ENCODE peak calls at places on chromosomes 13 and 19, in five cellular contexts. M is H9, W is foreskin fibroblast, S is mammary epithelial cell, X is BJ. U is an unnamed sample.

GRCh38 chr13:111034811-111035210 is 80.3 kb upstream of the ARHGEF7 start:
- DNase-seq in S (peak), W (peak), X (no peak), M (no peak), U (no peak)

GRCh38 chr19:28159065-28159464 is 1053.9 kb downstream of the UQCRFS1 start:
- DNase-seq in S (no peak), W (no peak), X (no peak), M (no peak), U (no peak)

GRCh38 chr13:110382830-110383229 is 75.7 kb downstream of the COL4A2 start:
- DNase-seq in S (no peak), X (no peak), W (no peak), M (no peak), U (no peak)

GRCh38 chr13:113566227-113566561 is 18.4 kb upstream of the TFDP1 start:
- DNase-seq in W (no peak), M (no peak), X (no peak), S (no peak), U (no peak)

GRCh38 chr13:113776231-113777125 is 17.5 kb downstream of the TMEM255B start:
- DNase-seq in W (no peak), M (no peak), S (no peak), X (no peak), U (no peak)

GRCh38 chr13:23811366-23812027 is 77.7 kb downstream of the MIPEP start:
- DNase-seq in X (no peak), W (no peak), M (no peak), S (no peak), U (peak)

GRCh38 chr19:19554074-19555023 is 16.3 kb downstream of the CILP2 start:
- DNase-seq in M (peak), W (peak), S (no peak), X (no peak), U (peak)

GRCh38 chr13:60591348-60591747 is 194.3 kb downstream of the TDRD3 start:
- DNase-seq in S (peak), X (no peak), M (no peak), W (no peak), U (peak)

GRCh38 chr19:16084067-16084685 is 7.9 kb downstream of the TPM4 start:
- DNase-seq in S (no peak), X (no peak), M (no peak), W (no peak), U (no peak)

GRCh38 chr19:39110263-39110967 is 15.2 kb upstream of the PAK4 start:
- DNase-seq in S (no peak), W (peak), X (no peak), M (peak), U (peak)

GRCh38 chr13:75901509-75901908 is 265.4 kb downstream of the LMO7 start:
- DNase-seq in W (no peak), M (no peak), S (no peak), X (no peak), U (no peak)

GRCh38 chr13:101121608-101122007 is 294.7 kb downstream of the NALCN start:
- DNase-seq in S (no peak), X (no peak), W (no peak), M (no peak), U (no peak)

GRCh38 chr19:40424637-40425449 is 949 bp downstream of the SERTAD1 start:
- DNase-seq in M (peak), W (peak), X (no peak), S (no peak), U (no peak)

GRCh38 chr13:113064534-113065405 is 40.8 kb upstream of the F7 start:
- DNase-seq in S (peak), W (peak), X (no peak), M (no peak), U (no peak)

GRCh38 chr19:20558011-20558410 is 7.6 kb downstream of the ZNF737 start:
- DNase-seq in S (no peak), X (no peak), W (no peak), M (peak), U (no peak)

GRCh38 chr19:3622224-3622623 is 4.4 kb downstream of the CACTIN start:
- DNase-seq in S (no peak), X (no peak), W (no peak), M (no peak), U (no peak)

GRCh38 chr19:4547303-4548237 is 7.7 kb upstream of the LRG1 start:
- DNase-seq in S (no peak), X (no peak), W (no peak), M (no peak), U (peak)

GRCh38 chr13:102638741-102639140 is 42.0 kb downstream of the TPP2 start:
- DNase-seq in M (no peak), X (no peak), W (no peak), S (no peak), U (no peak)

GRCh38 chr13:40813662-40814454 is 24.4 kb downstream of the SLC25A15 start:
- DNase-seq in W (peak), X (no peak), M (peak), S (peak), U (peak)

GRCh38 chr13:40313269-40314200 is 352.9 kb downstream of the FOXO1 start:
- DNase-seq in W (no peak), M (no peak), S (no peak), X (no peak), U (peak)

GRCh38 chr13:90068658-90069057 is 1278.8 kb upstream of the MIR17HG start:
- DNase-seq in M (no peak), X (no peak), W (no peak), S (no peak), U (no peak)

GRCh38 chr19:50750010-50750409 is 20.3 kb upstream of the GPR32 start:
- DNase-seq in S (no peak), M (no peak), X (no peak), W (no peak), U (no peak)

GRCh38 chr13:109672545-109672944 is 113.8 kb downstream of the IRS2 start:
- DNase-seq in S (no peak), M (no peak), W (peak), X (peak), U (no peak)

GRCh38 chr13:52001120-52001731 is 10.0 kb downstream of the ATP7B start:
- DNase-seq in W (peak), X (no peak), M (no peak), S (no peak), U (peak)

GRCh38 chr13:27978301-27978968 is 9.3 kb upstream of the CDX2 start:
- DNase-seq in W (no peak), M (peak), S (no peak), X (no peak), U (no peak)

GRCh38 chr13:27979001-27979643 is 9.4 kb downstream of the URAD start:
- DNase-seq in W (no peak), X (no peak), S (no peak), M (no peak), U (no peak)

GRCh38 chr13:27975579-27976361 is 6.7 kb upstream of the CDX2 start:
- DNase-seq in X (no peak), W (no peak), S (no peak), M (peak), U (no peak)

GRCh38 chr13:27976362-27977177 is 7.5 kb upstream of the CDX2 start:
- DNase-seq in W (no peak), X (no peak), S (no peak), M (peak), U (no peak)

DNA sequence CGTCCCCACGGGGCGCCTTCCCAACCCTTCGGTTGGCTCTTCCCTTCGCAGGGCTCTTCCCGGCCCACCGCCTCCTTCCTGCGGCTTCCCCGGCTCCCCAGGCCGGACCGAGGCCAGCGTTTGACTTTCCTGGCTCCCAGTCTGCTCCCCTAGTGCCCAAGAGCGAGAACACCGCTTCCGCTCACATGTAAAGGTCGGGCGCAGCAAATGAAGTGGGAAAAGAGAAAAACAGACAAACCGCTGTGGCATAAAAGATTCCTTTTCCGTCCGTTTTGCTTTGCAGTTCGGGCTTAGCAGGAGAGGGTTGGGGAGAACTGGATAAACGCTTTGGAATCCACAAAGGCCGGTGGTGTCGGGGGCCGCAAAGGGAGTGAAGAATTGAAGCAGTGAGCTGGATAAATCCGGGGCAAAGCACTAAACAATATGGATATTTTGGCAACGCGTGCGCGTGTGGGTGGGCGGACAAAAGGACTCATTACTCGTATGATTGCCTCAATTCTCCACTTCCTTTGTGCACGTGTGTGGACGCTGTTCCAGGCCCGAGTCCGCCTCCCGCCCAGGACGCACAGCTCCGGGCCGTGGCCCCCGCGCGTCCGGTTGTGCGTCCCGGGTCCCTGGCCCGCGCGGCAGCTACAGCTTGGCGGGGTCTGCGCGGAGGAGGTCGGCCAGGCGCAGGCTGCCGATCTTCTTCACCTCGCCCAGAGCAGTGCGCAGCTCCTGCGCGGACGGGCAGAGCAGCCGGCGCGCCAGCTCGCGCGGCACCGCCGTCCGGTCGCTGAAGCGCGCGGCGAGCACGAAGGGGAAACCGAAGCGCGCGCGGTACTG is 8.6 kb upstream of the CDX2 start:
- DNase-seq in W (peak), M (peak), S (peak), X (no peak), U (no peak)
- TF ChIP-seq CTCF in W (no peak), M (peak), S (no peak), X (no peak), U (no peak)

GRCh38 chr19:44675516-44675915 is 4.2 kb downstream of the CEACAM19 start:
- DNase-seq in X (no peak), M (no peak), W (no peak), S (no peak), U (no peak)
- TF ChIP-seq CTCF in X (no peak), M (no peak), W (no peak), S (no peak), U (no peak)

DNA sequence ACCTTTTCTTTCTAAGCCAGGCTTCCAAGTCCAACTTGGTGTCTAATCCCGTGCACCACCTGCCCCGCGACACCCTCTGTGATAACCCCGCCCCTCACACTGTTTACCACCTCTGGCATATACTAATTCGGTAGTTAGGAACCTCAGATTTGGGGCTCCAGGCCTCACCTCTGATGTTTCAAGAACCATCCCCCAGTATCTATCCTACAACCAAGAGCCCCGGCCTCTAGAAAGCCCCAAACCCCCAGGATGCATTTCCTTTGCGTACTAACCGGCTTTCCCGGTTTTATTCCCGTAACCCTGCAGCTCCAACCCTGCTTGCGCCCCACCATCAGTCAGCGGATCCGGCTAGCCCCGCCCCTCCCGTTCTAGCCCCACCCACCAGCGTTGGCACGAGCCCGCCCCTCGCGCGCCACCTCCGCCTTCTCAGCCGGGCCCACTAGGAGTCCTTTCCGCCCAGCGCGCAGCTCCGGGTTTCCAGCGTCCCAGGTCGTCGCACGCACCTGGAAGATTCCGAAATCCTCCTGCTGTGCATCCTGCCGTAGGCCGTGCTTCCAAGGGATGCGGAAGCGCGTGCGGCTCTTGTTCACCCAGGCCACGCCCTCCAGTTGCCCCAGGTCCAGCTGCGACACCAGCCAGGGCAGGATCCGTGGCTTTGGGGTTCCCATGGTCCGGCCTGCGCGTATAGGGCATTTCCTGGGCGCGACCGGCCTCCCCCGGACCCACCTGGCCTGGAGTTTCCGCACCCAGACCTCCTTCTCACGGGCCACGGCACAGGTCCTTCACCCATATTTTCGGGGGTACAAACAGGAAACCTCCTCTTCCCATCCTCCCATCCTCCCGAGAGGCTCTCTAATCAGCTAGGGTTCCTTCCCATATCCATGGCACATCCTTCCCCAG is 1.2 kb downstream of the IRF3 start:
- DNase-seq in S (peak), W (peak), M (peak), X (no peak), U (peak)
- TF ChIP-seq CTCF in S (peak), W (no peak), M (peak), X (peak), U (peak)

GRCh38 chr19:48644839-48645651 is 942 bp downstream of the CA11 start:
- DNase-seq in W (peak), X (no peak), M (peak), S (peak), U (peak)
- TF ChIP-seq CTCF in W (no peak), X (no peak), M (no peak), S (no peak), U (no peak)

GRCh38 chr19:33374406-33374703 is 846 bp downstream of the CEBPG start:
- DNase-seq in X (no peak), M (no peak), W (peak), S (peak), U (peak)
- TF ChIP-seq CTCF in X (no peak), M (no peak), W (no peak), S (no peak), U (no peak)

GRCh38 chr19:12938054-12938535 is 314 bp upstream of the CALR start:
- DNase-seq in M (peak), W (peak), S (peak), X (peak), U (peak)
- TF ChIP-seq CTCF in M (no peak), W (no peak), S (no peak), X (no peak), U (peak)

GRCh38 chr13:93953856-93954255 is 525.6 kb downstream of the DCT start:
- DNase-seq in W (peak), X (no peak), M (no peak), S (no peak), U (no peak)

GRCh38 chr13:93956416-93956815 is 523.1 kb downstream of the DCT start:
- DNase-seq in M (no peak), W (no peak), S (no peak), X (no peak), U (no peak)

GRCh38 chr13:93948523-93948922 is 531.0 kb downstream of the DCT start:
- DNase-seq in X (no peak), M (no peak), W (no peak), S (no peak), U (no peak)

GRCh38 chr13:93947651-93948050 is 531.8 kb downstream of the DCT start:
- DNase-seq in M (no peak), X (no peak), W (no peak), S (no peak), U (no peak)

GRCh38 chr13:93951153-93951552 is 528.3 kb downstream of the DCT start:
- DNase-seq in W (peak), S (no peak), X (no peak), M (no peak), U (peak)
- TF ChIP-seq CTCF in W (peak), S (peak), X (peak), M (no peak), U (peak)

GRCh38 chr13:73140804-73141203 is 82.0 kb downstream of the KLF5 start:
- DNase-seq in W (no peak), X (no peak), M (no peak), S (no peak), U (no peak)
- TF ChIP-seq CTCF in W (no peak), X (no peak), M (no peak), S (no peak), U (no peak)

DNA sequence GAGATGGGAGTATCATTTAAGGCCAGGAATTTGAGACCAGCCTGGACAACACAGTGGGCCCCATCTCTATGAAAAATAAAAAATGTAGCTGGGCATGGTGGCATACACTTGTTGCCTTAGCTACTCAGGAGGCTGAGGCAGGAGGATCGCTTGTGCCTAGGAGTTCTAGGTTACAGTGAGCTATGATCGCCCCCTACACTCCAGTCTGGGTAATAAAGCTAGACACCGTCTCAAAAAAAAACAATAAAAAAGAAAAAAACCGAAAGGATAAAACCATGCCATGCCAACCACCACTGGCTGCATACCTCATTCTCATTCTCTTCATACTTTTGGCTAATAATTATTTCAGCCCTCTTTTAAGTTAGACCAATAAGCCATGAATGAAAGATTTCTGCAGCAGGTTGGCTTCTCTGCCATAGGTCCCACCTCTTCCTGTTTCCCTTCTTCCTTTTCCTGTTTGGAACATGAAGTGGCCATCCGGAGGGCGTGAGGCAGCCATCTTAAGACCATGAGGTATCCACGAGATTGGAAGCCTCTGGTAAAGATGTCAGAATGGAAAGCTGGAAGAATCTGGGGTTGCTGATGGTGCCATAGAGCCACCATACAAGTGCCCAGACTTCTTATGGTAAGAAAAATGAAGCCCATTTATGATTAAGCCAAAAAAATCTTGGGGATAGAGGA is 171.3 kb downstream of the CACNA1A start:
- DNase-seq in W (no peak), M (no peak), S (no peak), X (no peak), U (no peak)
- TF ChIP-seq CTCF in W (no peak), M (peak), S (no peak), X (no peak), U (no peak)

U was measured in epithelial cell of esophagus.